ENCODE peak calls at places on chromosome X, in seven cellular contexts. One of them, this sample, is unnamed.

GRCh38 chrX:19824603-19825002 is 62.8 kb downstream of the SH3KBP1 start:
- DNase-seq in frontal cortex: no peak
- DNase-seq in caudate nucleus: no peak
- DNase-seq in tibial nerve: no peak
- DNase-seq in AG20443: peak
- DNase-seq in upper lobe of left lung: no peak
- DNase-seq in BE2C: no peak
- DNase-seq in this sample: no peak

GRCh38 chrX:46572295-46572936 is 1.1 kb upstream of the CHST7 start:
- DNase-seq in frontal cortex: no peak
- DNase-seq in caudate nucleus: no peak
- DNase-seq in tibial nerve: no peak
- DNase-seq in AG20443: no peak
- DNase-seq in upper lobe of left lung: no peak
- DNase-seq in BE2C: no peak
- DNase-seq in this sample: no peak

GRCh38 chrX:104432321-104432720 is 133.7 kb upstream of the IL1RAPL2 start:
- DNase-seq in frontal cortex: no peak
- DNase-seq in caudate nucleus: no peak
- DNase-seq in tibial nerve: no peak
- DNase-seq in AG20443: no peak
- DNase-seq in upper lobe of left lung: no peak
- DNase-seq in BE2C: no peak
- DNase-seq in this sample: no peak

GRCh38 chrX:111447298-111447697 is 35.3 kb upstream of the DCX start:
- DNase-seq in frontal cortex: no peak
- DNase-seq in caudate nucleus: no peak
- DNase-seq in tibial nerve: no peak
- DNase-seq in AG20443: no peak
- DNase-seq in upper lobe of left lung: no peak
- DNase-seq in BE2C: peak
- DNase-seq in this sample: peak

GRCh38 chrX:6810796-6811195 is 275.9 kb upstream of the VCX3A start:
- DNase-seq in frontal cortex: no peak
- DNase-seq in caudate nucleus: no peak
- DNase-seq in tibial nerve: no peak
- DNase-seq in AG20443: peak
- DNase-seq in upper lobe of left lung: no peak
- DNase-seq in BE2C: no peak
- DNase-seq in this sample: no peak

GRCh38 chrX:36961590-36961989 is 46.6 kb upstream of the FAM47C start:
- DNase-seq in frontal cortex: no peak
- DNase-seq in caudate nucleus: no peak
- DNase-seq in tibial nerve: no peak
- DNase-seq in AG20443: no peak
- DNase-seq in upper lobe of left lung: no peak
- DNase-seq in BE2C: no peak
- DNase-seq in this sample: peak

GRCh38 chrX:136176399-136176825 is 29.1 kb downstream of the FHL1 start:
- DNase-seq in frontal cortex: no peak
- DNase-seq in caudate nucleus: no peak
- DNase-seq in tibial nerve: no peak
- DNase-seq in AG20443: peak
- DNase-seq in upper lobe of left lung: no peak
- DNase-seq in BE2C: no peak
- DNase-seq in this sample: no peak

GRCh38 chrX:15310117-15310516 is 5.3 kb downstream of the ASB11 start:
- DNase-seq in frontal cortex: no peak
- DNase-seq in caudate nucleus: no peak
- DNase-seq in tibial nerve: no peak
- DNase-seq in AG20443: no peak
- DNase-seq in upper lobe of left lung: no peak
- DNase-seq in BE2C: no peak
- DNase-seq in this sample: peak

GRCh38 chrX:34401411-34401810 is 255.7 kb downstream of the TMEM47 start:
- DNase-seq in frontal cortex: no peak
- DNase-seq in caudate nucleus: no peak
- DNase-seq in tibial nerve: no peak
- DNase-seq in AG20443: no peak
- DNase-seq in upper lobe of left lung: no peak
- DNase-seq in BE2C: no peak
- DNase-seq in this sample: no peak

GRCh38 chrX:81337805-81338204 is 135.9 kb downstream of the SH3BGRL start:
- DNase-seq in frontal cortex: no peak
- DNase-seq in caudate nucleus: no peak
- DNase-seq in tibial nerve: no peak
- DNase-seq in AG20443: no peak
- DNase-seq in upper lobe of left lung: no peak
- DNase-seq in BE2C: no peak
- DNase-seq in this sample: no peak

GRCh38 chrX:24862343-24862742 is 153.4 kb downstream of the ARX start:
- DNase-seq in frontal cortex: no peak
- DNase-seq in caudate nucleus: no peak
- DNase-seq in tibial nerve: no peak
- DNase-seq in AG20443: no peak
- DNase-seq in upper lobe of left lung: no peak
- DNase-seq in BE2C: no peak
- DNase-seq in this sample: no peak

GRCh38 chrX:103187953-103188475 is 26.9 kb upstream of the BEX4 start:
- DNase-seq in frontal cortex: no peak
- DNase-seq in caudate nucleus: no peak
- DNase-seq in tibial nerve: no peak
- DNase-seq in AG20443: no peak
- DNase-seq in upper lobe of left lung: no peak
- DNase-seq in BE2C: no peak
- DNase-seq in this sample: no peak

GRCh38 chrX:154096140-154097002 is 1.1 kb downstream of the MECP2 start:
- DNase-seq in frontal cortex: no peak
- DNase-seq in caudate nucleus: no peak
- DNase-seq in tibial nerve: no peak
- DNase-seq in AG20443: peak
- DNase-seq in upper lobe of left lung: no peak
- DNase-seq in BE2C: peak
- DNase-seq in this sample: no peak

GRCh38 chrX:88366314-88366713 is 380.7 kb upstream of the CPXCR1 start:
- DNase-seq in frontal cortex: no peak
- DNase-seq in caudate nucleus: no peak
- DNase-seq in tibial nerve: no peak
- DNase-seq in AG20443: no peak
- DNase-seq in upper lobe of left lung: no peak
- DNase-seq in BE2C: no peak
- DNase-seq in this sample: no peak

GRCh38 chrX:48580662-48581061 is 6.4 kb downstream of the RBM3 start:
- DNase-seq in frontal cortex: no peak
- DNase-seq in caudate nucleus: no peak
- DNase-seq in tibial nerve: no peak
- DNase-seq in AG20443: no peak
- DNase-seq in upper lobe of left lung: no peak
- DNase-seq in BE2C: no peak
- DNase-seq in this sample: no peak

This sample was measured in NCI-H1930.